ENCODE peak calls at places on chromosome 4, in five cellular contexts. X is HCT116, F is fibroblast of lung, H is psoas muscle, W is GM23338. K is an unnamed sample.

GRCh38 chr4:128379860-128380259 is 92.2 kb upstream of the PGRMC2 start:
- DNase-seq in X (no peak), F (no peak), H (peak; percentile 57), W (peak; percentile 61), K (no peak)

GRCh38 chr4:153488006-153488718 is 22.0 kb downstream of the TMEM131L start:
- DNase-seq in X (no peak), F (peak; percentile 67), H (no peak), W (no peak), K (no peak)

GRCh38 chr4:40940764-40941163 is 191.0 kb downstream of the NSUN7 start:
- DNase-seq in X (no peak), F (no peak), H (no peak), W (no peak), K (no peak)

GRCh38 chr4:67762091-67762490 is 7.9 kb upstream of the GNRHR start:
- DNase-seq in X (no peak), F (peak; percentile 59), H (no peak), W (no peak), K (no peak)

GRCh38 chr4:182876006-182876405 is 41.2 kb downstream of the DCTD start:
- DNase-seq in X (no peak), F (no peak), H (no peak), W (no peak), K (no peak)

GRCh38 chr4:52824603-52825310 is 37.4 kb upstream of the RASL11B start:
- DNase-seq in X (no peak), F (peak; percentile 75), H (no peak), W (no peak), K (no peak)

GRCh38 chr4:23937173-23937572 is 47.3 kb upstream of the PPARGC1A start:
- DNase-seq in X (no peak), F (peak; percentile 31), H (no peak), W (no peak), K (peak; percentile 17)

GRCh38 chr4:26787461-26788340 is 72.9 kb upstream of the STIM2 start:
- DNase-seq in X (peak; percentile 70), F (peak; percentile 85), H (peak; percentile 78), W (peak; percentile 72), K (no peak)

GRCh38 chr4:179128299-179128698 is 1686.1 kb upstream of the AGA start:
- DNase-seq in X (no peak), F (no peak), H (no peak), W (no peak), K (no peak)

GRCh38 chr4:97786306-97786920 is 356.9 kb downstream of the STPG2 start:
- DNase-seq in X (no peak), F (no peak), H (no peak), W (no peak), K (no peak)

GRCh38 chr4:176383273-176384077 is 63.7 kb downstream of the SPCS3 start:
- DNase-seq in X (no peak), F (peak; percentile 68), H (no peak), W (no peak), K (no peak)

GRCh38 chr4:152382057-152382785 is 153.7 kb downstream of the FBXW7 start:
- DNase-seq in X (no peak), F (no peak), H (peak; percentile 40), W (no peak), K (no peak)

GRCh38 chr4:93199492-93199891 is 629.1 kb upstream of the ATOH1 start:
- DNase-seq in X (peak; percentile 45), F (peak; percentile 31), H (no peak), W (peak; percentile 89), K (no peak)
- TF ChIP-seq CTCF in X (peak; percentile 42), F (peak; percentile 58), H (peak; percentile 7), W (peak; percentile 76), K (no peak)

GRCh38 chr4:8438743-8439142 is 1.8 kb downstream of the ACOX3 start:
- DNase-seq in X (no peak), F (no peak), H (no peak), W (no peak), K (no peak)

GRCh38 chr4:8440491-8441311 is at the start of the genes ACOX3 and TRMT44:
- DNase-seq in X (peak; percentile 78), F (peak; percentile 89), H (peak; percentile 95), W (peak; percentile 92), K (peak; percentile 54)

GRCh38 chr4:8439914-8440490 is 521 bp downstream of the ACOX3 start:
- DNase-seq in X (no peak), F (no peak), H (no peak), W (peak; percentile 14), K (no peak)

GRCh38 chr4:8441499-8442091 is 1.0 kb downstream of the TRMT44 start:
- DNase-seq in X (no peak), F (no peak), H (no peak), W (no peak), K (no peak)

DNA sequence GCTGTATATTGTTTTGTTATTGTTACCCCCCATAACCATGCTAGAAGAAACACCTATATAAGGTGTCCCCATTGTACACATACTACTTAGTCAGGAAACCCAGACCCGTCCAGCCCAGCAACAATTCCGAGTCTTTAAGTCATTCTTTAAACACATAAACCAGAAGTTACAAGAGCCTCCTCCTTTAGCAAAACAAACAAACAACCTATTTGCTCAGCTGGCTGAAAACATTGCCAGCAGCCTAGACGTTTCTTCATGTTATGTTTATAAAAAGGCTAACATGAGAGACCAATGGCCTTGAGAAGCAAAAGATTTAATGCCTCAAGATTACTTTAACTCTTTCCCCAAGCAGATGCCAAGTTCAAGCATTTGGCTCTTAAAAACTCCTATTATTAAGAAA is 1.4 kb downstream of the ACOX3 start:
- DNase-seq in X (no peak), F (no peak), H (no peak), W (no peak), K (no peak)
- H3K4me3 ChIP-seq in X (peak overlapping the region; percentile 99), F (peak overlapping the region; percentile 77), H (no peak overlapping the region), W (no peak overlapping the region), K (no peak overlapping the region)

DNA sequence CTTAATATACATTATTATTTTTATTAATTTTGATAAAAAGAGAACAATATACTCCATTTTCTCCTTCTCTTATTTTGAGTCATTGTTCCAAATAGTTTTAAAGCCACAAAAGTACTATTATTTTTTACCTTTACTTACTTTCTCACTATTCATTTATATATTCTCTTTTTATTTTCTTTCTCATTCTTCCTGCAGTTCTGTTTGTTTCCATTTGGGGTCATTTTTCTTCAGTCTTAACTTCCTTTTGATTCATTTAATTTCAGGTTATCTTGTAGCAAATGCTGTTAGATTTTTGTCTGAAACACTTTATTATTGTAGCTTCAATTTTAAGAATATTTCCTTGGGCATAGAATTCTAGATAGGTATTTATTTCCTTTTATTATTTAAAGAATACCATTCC is 438.6 kb upstream of the EPHA5 start:
- DNase-seq in X (no peak), F (no peak), H (no peak), W (peak; percentile 3), K (no peak)
- TF ChIP-seq CTCF in X (no peak), F (no peak), H (no peak), W (peak; percentile 11), K (no peak)

GRCh38 chr4:123955167-123955824 is 558.7 kb downstream of the SPRY1 start:
- DNase-seq in X (no peak), F (no peak), H (no peak), W (no peak), K (no peak)

GRCh38 chr4:123956204-123956603 is 559.6 kb downstream of the SPRY1 start:
- DNase-seq in X (no peak), F (no peak), H (peak; percentile 28), W (no peak), K (no peak)

GRCh38 chr4:123954220-123954619 is 557.6 kb downstream of the SPRY1 start:
- DNase-seq in X (no peak), F (no peak), H (no peak), W (no peak), K (no peak)

GRCh38 chr4:123952530-123953274 is 556.1 kb downstream of the SPRY1 start:
- DNase-seq in X (no peak), F (peak; percentile 73), H (no peak), W (peak; percentile 85), K (no peak)

DNA sequence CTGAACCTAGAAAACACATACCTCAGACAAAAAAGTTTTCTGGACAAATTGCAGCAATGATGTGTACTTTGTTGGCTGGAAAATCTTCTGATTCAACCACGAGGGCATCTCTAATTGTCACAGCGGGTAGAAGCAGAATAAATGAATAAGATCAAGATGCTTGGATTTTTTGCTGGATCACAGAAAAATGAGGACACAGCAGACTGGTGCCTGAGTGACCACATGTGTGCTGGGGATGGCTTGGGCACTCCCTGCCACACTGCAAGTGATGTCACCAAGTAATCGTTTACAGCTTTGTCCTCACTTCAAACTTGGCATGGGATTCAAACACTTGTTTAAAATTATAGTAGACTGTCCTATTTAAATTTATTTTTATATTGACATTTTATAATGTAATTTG is 557.0 kb downstream of the SPRY1 start:
- DNase-seq in X (no peak), F (no peak), H (no peak), W (no peak), K (no peak)
- H3K4me3 ChIP-seq in X (no peak overlapping the region), F (no peak overlapping the region), H (no peak overlapping the region), W (no peak overlapping the region), K (no peak overlapping the region)

DNA sequence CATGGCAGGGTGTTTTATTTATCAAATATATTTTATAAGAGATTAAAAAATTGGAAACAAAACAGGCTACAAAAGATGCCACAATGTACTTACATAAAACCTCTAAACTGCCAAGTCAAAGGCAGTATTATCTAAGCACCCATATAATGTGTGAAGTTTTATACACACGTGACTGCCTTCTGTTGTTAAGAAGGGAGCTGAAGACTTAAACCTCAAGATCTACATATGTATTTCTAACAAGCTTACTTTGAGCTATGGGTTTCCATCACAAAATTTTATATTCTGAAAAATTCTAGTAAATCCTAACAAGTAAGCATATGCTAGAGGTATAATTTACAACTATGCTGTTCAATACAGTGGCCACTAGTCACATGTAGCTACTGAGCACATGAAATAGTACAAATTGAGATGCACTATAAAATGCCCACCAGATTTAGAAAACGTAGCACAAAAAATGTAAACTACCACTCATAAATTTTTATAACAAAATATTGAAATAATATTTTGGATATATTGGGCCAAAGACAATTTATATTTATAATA is 9.8 kb downstream of the ATP8A1 start:
- DNase-seq in X (no peak), F (no peak), H (no peak), W (no peak), K (no peak)
- TF ChIP-seq CTCF in X (no peak), F (no peak), H (no peak), W (no peak), K (no peak)

DNA sequence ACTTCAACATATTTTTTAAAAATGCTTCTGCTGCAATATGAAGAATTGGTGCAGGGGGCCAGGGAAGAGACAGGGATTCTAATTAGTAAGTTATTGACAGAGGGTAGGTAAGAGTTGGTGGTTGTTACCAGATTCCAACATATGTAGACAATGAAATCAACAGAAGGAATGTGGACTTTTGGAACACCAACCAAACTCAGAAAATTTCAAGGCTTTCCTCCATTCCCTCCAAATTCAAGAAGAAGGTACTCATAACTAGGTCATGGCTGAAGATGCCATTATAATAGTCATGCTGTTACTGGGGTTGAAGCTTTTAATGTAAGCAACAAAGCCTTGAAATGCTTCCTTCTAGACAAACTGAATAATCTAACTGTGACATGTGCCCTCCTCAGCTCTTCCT is 22.9 kb upstream of the CXCL13 start:
- DNase-seq in X (no peak), F (peak; percentile 40), H (no peak), W (no peak), K (no peak)
- H3K4me3 ChIP-seq in X (no peak overlapping the region), F (no peak overlapping the region), H (no peak overlapping the region), W (no peak overlapping the region), K (no peak overlapping the region)

GRCh38 chr4:87423313-87424031 is 1.1 kb downstream of the NUDT9 start:
- DNase-seq in X (no peak), F (no peak), H (no peak), W (no peak), K (no peak)
- TF ChIP-seq CTCF in X (peak; percentile 11), F (no peak), H (no peak), W (no peak), K (no peak)